ENCODE peak calls at places on chromosome 19, in five cellular contexts. One of them, this sample, is unnamed.

GRCh38 chr19:34851277-34851804 is 75.4 kb upstream of the ZNF30 start:
- DNase-seq in osteoblast: no peak
- DNase-seq in tibial artery: no peak
- DNase-seq in PC-3: peak; percentile 42
- DNase-seq in pancreas: no peak
- DNase-seq in this sample: no peak

GRCh38 chr19:34323433-34324204 is 41.4 kb upstream of the GPI start:
- DNase-seq in pancreas: no peak
- DNase-seq in osteoblast: no peak
- DNase-seq in PC-3: no peak
- DNase-seq in tibial artery: no peak
- DNase-seq in this sample: no peak

GRCh38 chr19:4449022-4449825 is 8.4 kb downstream of the UBXN6 start:
- DNase-seq in PC-3: no peak
- DNase-seq in tibial artery: peak; percentile 85
- DNase-seq in osteoblast: peak; percentile 60
- DNase-seq in pancreas: peak; percentile 89
- DNase-seq in this sample: peak; percentile 67

GRCh38 chr19:43901395-43902390 is 33.4 kb downstream of the ZNF45 start:
- DNase-seq in PC-3: no peak
- DNase-seq in pancreas: peak; percentile 79
- DNase-seq in tibial artery: peak; percentile 80
- DNase-seq in osteoblast: peak; percentile 85
- DNase-seq in this sample: peak; percentile 89

GRCh38 chr19:30864460-30865215 is 484.6 kb downstream of the TSHZ3 start:
- DNase-seq in tibial artery: peak; percentile 60
- DNase-seq in PC-3: no peak
- DNase-seq in pancreas: no peak
- DNase-seq in osteoblast: no peak
- DNase-seq in this sample: no peak

GRCh38 chr19:30358821-30359580 is 13.2 kb upstream of the ZNF536 start:
- DNase-seq in osteoblast: peak; percentile 35
- DNase-seq in tibial artery: no peak
- DNase-seq in PC-3: no peak
- DNase-seq in pancreas: no peak
- DNase-seq in this sample: no peak

GRCh38 chr19:566403-566802 is 6.0 kb upstream of the BSG start:
- DNase-seq in osteoblast: no peak
- DNase-seq in tibial artery: no peak
- DNase-seq in pancreas: no peak
- DNase-seq in PC-3: no peak
- DNase-seq in this sample: no peak

GRCh38 chr19:19643158-19644053 is at the start of gene GMIP:
- DNase-seq in PC-3: peak; percentile 68
- DNase-seq in tibial artery: peak; percentile 84
- DNase-seq in pancreas: peak; percentile 89
- DNase-seq in osteoblast: peak; percentile 99
- DNase-seq in this sample: peak; percentile 94

GRCh38 chr19:4724252-4724514 is 541 bp upstream of the DPP9 start:
- DNase-seq in PC-3: no peak
- DNase-seq in osteoblast: no peak
- DNase-seq in tibial artery: no peak
- DNase-seq in pancreas: no peak
- DNase-seq in this sample: no peak

GRCh38 chr19:1066251-1066747 is 668 bp upstream of the ARHGAP45 start:
- DNase-seq in tibial artery: no peak
- DNase-seq in pancreas: no peak
- DNase-seq in osteoblast: no peak
- DNase-seq in PC-3: peak; percentile 57
- DNase-seq in this sample: peak; percentile 73

GRCh38 chr19:39684283-39684682 is 20.0 kb upstream of the LGALS14 start:
- DNase-seq in osteoblast: no peak
- DNase-seq in tibial artery: no peak
- DNase-seq in pancreas: no peak
- DNase-seq in PC-3: no peak
- DNase-seq in this sample: no peak

GRCh38 chr19:50516456-50516855 is 2.7 kb upstream of the ASPDH start:
- DNase-seq in tibial artery: no peak
- DNase-seq in pancreas: no peak
- DNase-seq in PC-3: no peak
- DNase-seq in osteoblast: no peak
- DNase-seq in this sample: no peak

GRCh38 chr19:1790054-1790762 is 21.9 kb downstream of the ATP8B3 start:
- DNase-seq in osteoblast: no peak
- DNase-seq in tibial artery: no peak
- DNase-seq in pancreas: no peak
- DNase-seq in PC-3: no peak
- DNase-seq in this sample: no peak

GRCh38 chr19:35088514-35088913 is 27.1 kb upstream of the FXYD3 start:
- DNase-seq in PC-3: peak; percentile 55
- DNase-seq in osteoblast: peak; percentile 98
- DNase-seq in tibial artery: no peak
- DNase-seq in pancreas: no peak
- DNase-seq in this sample: no peak

DNA sequence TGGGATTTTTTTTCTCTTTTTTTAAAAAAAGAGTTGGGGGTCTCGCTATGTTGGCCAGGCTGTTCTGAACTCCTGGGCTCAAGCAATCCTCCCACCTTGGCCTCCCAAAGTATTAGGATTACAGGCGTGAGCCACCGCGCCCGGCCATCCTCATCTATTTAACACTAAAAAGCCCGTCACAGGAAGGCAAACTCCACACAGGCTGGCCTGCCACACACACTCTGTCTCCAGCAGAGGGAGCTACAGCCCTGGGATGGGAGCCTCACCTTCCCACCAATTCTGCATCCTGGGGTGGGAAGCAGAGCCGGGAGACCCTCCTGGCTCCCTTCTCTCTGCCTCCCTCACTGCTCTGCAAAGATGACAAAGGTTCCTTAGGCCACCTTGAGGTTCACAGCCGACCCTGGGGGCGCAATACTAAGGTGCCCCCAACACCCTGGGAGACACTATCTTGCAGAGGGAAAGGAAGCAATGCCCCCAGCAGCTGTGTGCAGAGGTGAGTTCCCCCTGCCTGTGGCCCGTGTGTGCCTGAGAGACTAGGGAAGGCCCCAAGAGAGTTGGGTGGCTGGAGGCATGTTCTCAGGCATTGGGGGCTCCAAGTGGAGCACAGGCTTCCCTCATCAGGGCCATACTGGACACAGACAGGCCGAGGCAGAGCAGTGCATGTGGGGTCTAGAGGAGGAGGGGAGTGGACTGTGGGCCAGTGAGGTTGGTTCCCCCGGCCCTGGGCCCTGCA is 27.4 kb upstream of the TIMM44 start:
- DNase-seq in PC-3: peak; percentile 76
- DNase-seq in tibial artery: no peak
- DNase-seq in osteoblast: peak; percentile 92
- DNase-seq in pancreas: no peak
- DNase-seq in this sample: no peak
- H3K27ac ChIP-seq in PC-3: no peak overlapping the region
- H3K27ac ChIP-seq in tibial artery: no peak overlapping the region
- H3K27ac ChIP-seq in osteoblast: no peak overlapping the region
- H3K27ac ChIP-seq in pancreas: no peak overlapping the region
- H3K27ac ChIP-seq in this sample: no peak overlapping the region

GRCh38 chr19:41551711-41552110 is 24.3 kb upstream of the CEACAM21 start:
- DNase-seq in osteoblast: no peak
- DNase-seq in pancreas: no peak
- DNase-seq in tibial artery: no peak
- DNase-seq in PC-3: no peak
- DNase-seq in this sample: no peak

GRCh38 chr19:41551212-41551610 is 24.8 kb upstream of the CEACAM21 start:
- DNase-seq in osteoblast: no peak
- DNase-seq in pancreas: no peak
- DNase-seq in PC-3: no peak
- DNase-seq in tibial artery: no peak
- DNase-seq in this sample: no peak

GRCh38 chr19:41547569-41547968 is 28.4 kb upstream of the CEACAM21 start:
- DNase-seq in osteoblast: no peak
- DNase-seq in tibial artery: no peak
- DNase-seq in pancreas: no peak
- DNase-seq in PC-3: no peak
- DNase-seq in this sample: no peak

GRCh38 chr19:41548047-41548446 is 27.9 kb upstream of the CEACAM21 start:
- DNase-seq in pancreas: no peak
- DNase-seq in osteoblast: no peak
- DNase-seq in tibial artery: no peak
- DNase-seq in PC-3: no peak
- DNase-seq in this sample: no peak

GRCh38 chr19:41548954-41549688 is 26.8 kb upstream of the CEACAM21 start:
- DNase-seq in PC-3: no peak
- DNase-seq in pancreas: no peak
- DNase-seq in tibial artery: no peak
- DNase-seq in osteoblast: no peak
- DNase-seq in this sample: no peak
- H3K4me3 ChIP-seq in PC-3: no peak overlapping the region
- H3K4me3 ChIP-seq in pancreas: no peak overlapping the region
- H3K4me3 ChIP-seq in tibial artery: no peak overlapping the region
- H3K4me3 ChIP-seq in osteoblast: no peak overlapping the region
- H3K4me3 ChIP-seq in this sample: no peak overlapping the region

GRCh38 chr19:16112778-16113177 is 1.1 kb downstream of the RAB8A start:
- DNase-seq in osteoblast: peak; percentile 41
- DNase-seq in pancreas: no peak
- DNase-seq in tibial artery: no peak
- DNase-seq in PC-3: no peak
- DNase-seq in this sample: no peak
- H3K4me1 ChIP-seq in osteoblast: peaks cover 11% of the 10 kb centered on the region
- H3K4me1 ChIP-seq in pancreas: peaks cover 11% of the 10 kb centered on the region
- H3K4me1 ChIP-seq in tibial artery: peaks cover 49% of the 10 kb centered on the region
- H3K4me1 ChIP-seq in PC-3: peaks cover 15% of the 10 kb centered on the region
- H3K4me1 ChIP-seq in this sample: peaks cover 1% of the 10 kb centered on the region

GRCh38 chr19:10881403-10882107 is 10.2 kb downstream of the CARM1 start:
- DNase-seq in osteoblast: peak; percentile 48
- DNase-seq in PC-3: no peak
- DNase-seq in tibial artery: no peak
- DNase-seq in pancreas: no peak
- DNase-seq in this sample: no peak

GRCh38 chr19:10885241-10886169 is 14.2 kb downstream of the CARM1 start:
- DNase-seq in PC-3: no peak
- DNase-seq in tibial artery: no peak
- DNase-seq in osteoblast: peak; percentile 55
- DNase-seq in pancreas: no peak
- DNase-seq in this sample: no peak

GRCh38 chr19:10884273-10884672 is 12.9 kb downstream of the CARM1 start:
- DNase-seq in PC-3: peak; percentile 65
- DNase-seq in tibial artery: no peak
- DNase-seq in osteoblast: peak; percentile 94
- DNase-seq in pancreas: no peak
- DNase-seq in this sample: no peak

GRCh38 chr19:10878253-10878652 is 6.9 kb downstream of the CARM1 start:
- DNase-seq in osteoblast: peak; percentile 62
- DNase-seq in pancreas: no peak
- DNase-seq in PC-3: no peak
- DNase-seq in tibial artery: no peak
- DNase-seq in this sample: no peak

DNA sequence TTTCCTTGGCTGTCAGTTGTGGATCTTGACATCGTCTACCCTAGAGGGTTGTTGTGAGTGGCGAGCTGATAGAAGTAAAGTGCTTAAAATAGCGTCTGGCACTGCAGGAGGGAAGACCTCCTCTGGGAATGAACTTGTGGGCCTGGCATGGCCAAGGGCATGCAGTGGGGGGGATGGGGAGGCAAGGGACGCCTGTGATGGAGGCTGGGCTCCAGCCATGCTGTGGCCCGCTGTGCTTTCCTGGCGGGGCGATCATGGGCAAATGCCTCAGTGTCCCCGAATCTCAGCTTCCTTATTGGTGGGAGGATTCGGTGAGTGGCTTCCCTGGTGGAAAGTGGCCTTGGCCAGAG is 10.7 kb downstream of the CARM1 start:
- DNase-seq in tibial artery: no peak
- DNase-seq in osteoblast: no peak
- DNase-seq in pancreas: no peak
- DNase-seq in PC-3: no peak
- DNase-seq in this sample: no peak
- H3K27ac ChIP-seq in tibial artery: no peak overlapping the region
- H3K27ac ChIP-seq in osteoblast: no peak overlapping the region
- H3K27ac ChIP-seq in pancreas: no peak overlapping the region
- H3K27ac ChIP-seq in PC-3: no peak overlapping the region
- H3K27ac ChIP-seq in this sample: no peak overlapping the region

GRCh38 chr19:6274756-6275155 is 5.0 kb downstream of the MLLT1 start:
- DNase-seq in pancreas: no peak
- DNase-seq in PC-3: no peak
- DNase-seq in tibial artery: peak; percentile 83
- DNase-seq in osteoblast: peak; percentile 44
- DNase-seq in this sample: no peak
- H3K4me3 ChIP-seq in pancreas: no peak overlapping the region
- H3K4me3 ChIP-seq in PC-3: peak overlapping the region; percentile 55
- H3K4me3 ChIP-seq in tibial artery: peak overlapping the region; percentile 42
- H3K4me3 ChIP-seq in osteoblast: peak overlapping the region; percentile 52
- H3K4me3 ChIP-seq in this sample: no peak overlapping the region

GRCh38 chr19:56105090-56105701 is 15.9 kb downstream of the ZNF787 start:
- DNase-seq in tibial artery: peak; percentile 93
- DNase-seq in pancreas: peak; percentile 79
- DNase-seq in osteoblast: peak; percentile 98
- DNase-seq in PC-3: peak; percentile 49
- DNase-seq in this sample: peak; percentile 80

GRCh38 chr19:56106397-56106849 is 14.7 kb downstream of the ZNF787 start:
- DNase-seq in PC-3: no peak
- DNase-seq in pancreas: peak; percentile 42
- DNase-seq in tibial artery: no peak
- DNase-seq in osteoblast: peak; percentile 43
- DNase-seq in this sample: no peak

GRCh38 chr19:56108447-56109195 is 12.5 kb downstream of the ZNF787 start:
- DNase-seq in pancreas: peak; percentile 79
- DNase-seq in tibial artery: no peak
- DNase-seq in osteoblast: peak; percentile 79
- DNase-seq in PC-3: no peak
- DNase-seq in this sample: peak; percentile 86

GRCh38 chr19:56107626-56108351 is 13.3 kb downstream of the ZNF787 start:
- DNase-seq in PC-3: no peak
- DNase-seq in osteoblast: peak; percentile 66
- DNase-seq in pancreas: peak; percentile 50
- DNase-seq in tibial artery: peak; percentile 88
- DNase-seq in this sample: no peak

GRCh38 chr19:56106993-56107392 is 14.1 kb downstream of the ZNF787 start:
- DNase-seq in tibial artery: no peak
- DNase-seq in pancreas: no peak
- DNase-seq in osteoblast: peak; percentile 53
- DNase-seq in PC-3: no peak
- DNase-seq in this sample: no peak
- H3K4me1 ChIP-seq in tibial artery: peaks cover 75% of the 10 kb centered on the region
- H3K4me1 ChIP-seq in pancreas: peaks cover 39% of the 10 kb centered on the region
- H3K4me1 ChIP-seq in osteoblast: peaks cover 22% of the 10 kb centered on the region
- H3K4me1 ChIP-seq in PC-3: no peaks in the 10 kb centered on the region
- H3K4me1 ChIP-seq in this sample: no peaks in the 10 kb centered on the region

GRCh38 chr19:54906819-54907218 is 871 bp downstream of the NCR1 start:
- DNase-seq in tibial artery: no peak
- DNase-seq in osteoblast: peak; percentile 4
- DNase-seq in PC-3: no peak
- DNase-seq in pancreas: no peak
- DNase-seq in this sample: no peak
- H3K27ac ChIP-seq in tibial artery: no peak overlapping the region
- H3K27ac ChIP-seq in osteoblast: no peak overlapping the region
- H3K27ac ChIP-seq in PC-3: no peak overlapping the region
- H3K27ac ChIP-seq in pancreas: no peak overlapping the region
- H3K27ac ChIP-seq in this sample: no peak overlapping the region

GRCh38 chr19:46134527-46134926 is 10.0 kb upstream of the IGFL3 start:
- DNase-seq in pancreas: no peak
- DNase-seq in PC-3: no peak
- DNase-seq in tibial artery: no peak
- DNase-seq in osteoblast: no peak
- DNase-seq in this sample: no peak
- H3K4me3 ChIP-seq in pancreas: no peak overlapping the region
- H3K4me3 ChIP-seq in PC-3: no peak overlapping the region
- H3K4me3 ChIP-seq in tibial artery: no peak overlapping the region
- H3K4me3 ChIP-seq in osteoblast: no peak overlapping the region
- H3K4me3 ChIP-seq in this sample: no peak overlapping the region